ENCODE peak calls at places on chromosomes 5 and 9, in five cellular contexts. One of them, this sample, is unnamed.

GRCh38 chr9:92507005-92507404 is 24.7 kb upstream of the ASPN start:
- DNase-seq in thoracic aorta: no peak
- DNase-seq in DND-41: no peak
- DNase-seq in MM.1S: no peak
- DNase-seq in psoas muscle: no peak
- DNase-seq in this sample: no peak

GRCh38 chr9:79129865-79130480 is 441.8 kb upstream of the TLE4 start:
- DNase-seq in MM.1S: peak
- DNase-seq in psoas muscle: peak
- DNase-seq in DND-41: peak
- DNase-seq in thoracic aorta: no peak
- DNase-seq in this sample: no peak

GRCh38 chr5:137078171-137078665 is 420.9 kb downstream of the SPOCK1 start:
- DNase-seq in DND-41: no peak
- DNase-seq in thoracic aorta: no peak
- DNase-seq in MM.1S: no peak
- DNase-seq in psoas muscle: no peak
- DNase-seq in this sample: no peak

GRCh38 chr9:92151691-92152393 is 36.6 kb upstream of the SPTLC1 start:
- DNase-seq in thoracic aorta: no peak
- DNase-seq in MM.1S: no peak
- DNase-seq in psoas muscle: no peak
- DNase-seq in DND-41: no peak
- DNase-seq in this sample: no peak

GRCh38 chr9:134760750-134761420 is 119.3 kb downstream of the COL5A1 start:
- DNase-seq in thoracic aorta: no peak
- DNase-seq in MM.1S: no peak
- DNase-seq in psoas muscle: no peak
- DNase-seq in DND-41: no peak
- DNase-seq in this sample: peak

GRCh38 chr5:58358436-58358835 is 101.5 kb downstream of the PLK2 start:
- DNase-seq in thoracic aorta: no peak
- DNase-seq in DND-41: no peak
- DNase-seq in MM.1S: no peak
- DNase-seq in psoas muscle: no peak
- DNase-seq in this sample: no peak

GRCh38 chr9:127463891-127464290 is 12.6 kb downstream of the LRSAM1 start:
- DNase-seq in thoracic aorta: no peak
- DNase-seq in DND-41: no peak
- DNase-seq in psoas muscle: no peak
- DNase-seq in MM.1S: no peak
- DNase-seq in this sample: no peak

GRCh38 chr5:154138701-154139100 is 51.8 kb upstream of the GALNT10 start:
- DNase-seq in psoas muscle: no peak
- DNase-seq in MM.1S: no peak
- DNase-seq in DND-41: no peak
- DNase-seq in thoracic aorta: no peak
- DNase-seq in this sample: no peak

GRCh38 chr5:79503794-79504495 is 10.0 kb downstream of the HOMER1 start:
- DNase-seq in DND-41: no peak
- DNase-seq in psoas muscle: no peak
- DNase-seq in thoracic aorta: no peak
- DNase-seq in MM.1S: no peak
- DNase-seq in this sample: no peak

GRCh38 chr9:113602126-113603119 is 138.9 kb downstream of the RGS3 start:
- DNase-seq in DND-41: peak
- DNase-seq in thoracic aorta: peak
- DNase-seq in MM.1S: no peak
- DNase-seq in psoas muscle: peak
- DNase-seq in this sample: no peak

GRCh38 chr9:20297646-20298084 is 324.6 kb downstream of the MLLT3 start:
- DNase-seq in psoas muscle: no peak
- DNase-seq in DND-41: no peak
- DNase-seq in MM.1S: no peak
- DNase-seq in thoracic aorta: no peak
- DNase-seq in this sample: no peak

GRCh38 chr9:34413229-34413852 is 36.6 kb upstream of the MYORG start:
- DNase-seq in DND-41: peak
- DNase-seq in psoas muscle: peak
- DNase-seq in MM.1S: peak
- DNase-seq in thoracic aorta: no peak
- DNase-seq in this sample: no peak

GRCh38 chr9:93712896-93713295 is 136.5 kb downstream of the PHF2 start:
- DNase-seq in psoas muscle: no peak
- DNase-seq in thoracic aorta: no peak
- DNase-seq in DND-41: no peak
- DNase-seq in MM.1S: no peak
- DNase-seq in this sample: no peak

GRCh38 chr5:176492431-176492830 is 44.2 kb downstream of the FAF2 start:
- DNase-seq in thoracic aorta: no peak
- DNase-seq in DND-41: no peak
- DNase-seq in MM.1S: no peak
- DNase-seq in psoas muscle: no peak
- DNase-seq in this sample: no peak

GRCh38 chr9:104860280-104860679 is 67.7 kb downstream of the ABCA1 start:
- DNase-seq in thoracic aorta: no peak
- DNase-seq in MM.1S: peak
- DNase-seq in DND-41: no peak
- DNase-seq in psoas muscle: no peak
- DNase-seq in this sample: no peak

GRCh38 chr5:62931081-62931480 is 352.5 kb downstream of the LRRC70 start:
- DNase-seq in DND-41: no peak
- DNase-seq in MM.1S: no peak
- DNase-seq in psoas muscle: no peak
- DNase-seq in thoracic aorta: no peak
- DNase-seq in this sample: no peak

GRCh38 chr5:176409765-176410164 is 6.6 kb downstream of the CLTB start:
- DNase-seq in psoas muscle: no peak
- DNase-seq in thoracic aorta: no peak
- DNase-seq in DND-41: no peak
- DNase-seq in MM.1S: no peak
- DNase-seq in this sample: no peak

GRCh38 chr5:170327802-170328201 is 30.2 kb upstream of the LCP2 start:
- DNase-seq in MM.1S: no peak
- DNase-seq in psoas muscle: no peak
- DNase-seq in DND-41: no peak
- DNase-seq in thoracic aorta: no peak
- DNase-seq in this sample: no peak

GRCh38 chr5:97751556-97751955 is 568.5 kb upstream of the RIOK2 start:
- DNase-seq in MM.1S: no peak
- DNase-seq in DND-41: no peak
- DNase-seq in psoas muscle: no peak
- DNase-seq in thoracic aorta: no peak
- DNase-seq in this sample: no peak

GRCh38 chr5:56011835-56012234 is 17.1 kb upstream of the IL6ST start:
- DNase-seq in thoracic aorta: no peak
- DNase-seq in psoas muscle: no peak
- DNase-seq in MM.1S: no peak
- DNase-seq in DND-41: no peak
- DNase-seq in this sample: no peak

GRCh38 chr9:79567671-79568098 is 4.1 kb upstream of the TLE4 start:
- DNase-seq in MM.1S: no peak
- DNase-seq in thoracic aorta: no peak
- DNase-seq in psoas muscle: no peak
- DNase-seq in DND-41: no peak
- DNase-seq in this sample: no peak

GRCh38 chr5:178212241-178213002 is 8.1 kb downstream of the HNRNPAB start:
- DNase-seq in MM.1S: no peak
- DNase-seq in thoracic aorta: no peak
- DNase-seq in psoas muscle: no peak
- DNase-seq in DND-41: no peak
- DNase-seq in this sample: no peak

GRCh38 chr9:121759996-121760395 is 108.6 kb downstream of the DAB2IP start:
- DNase-seq in DND-41: no peak
- DNase-seq in psoas muscle: no peak
- DNase-seq in thoracic aorta: no peak
- DNase-seq in MM.1S: no peak
- DNase-seq in this sample: no peak

GRCh38 chr9:121760571-121760970 is 109.1 kb downstream of the DAB2IP start:
- DNase-seq in MM.1S: no peak
- DNase-seq in psoas muscle: no peak
- DNase-seq in DND-41: no peak
- DNase-seq in thoracic aorta: no peak
- DNase-seq in this sample: no peak

GRCh38 chr9:121756477-121757285 is 105.2 kb downstream of the DAB2IP start:
- DNase-seq in psoas muscle: no peak
- DNase-seq in DND-41: no peak
- DNase-seq in thoracic aorta: no peak
- DNase-seq in MM.1S: no peak
- DNase-seq in this sample: no peak

GRCh38 chr9:121757286-121757595 is 105.8 kb downstream of the DAB2IP start:
- DNase-seq in psoas muscle: no peak
- DNase-seq in thoracic aorta: no peak
- DNase-seq in DND-41: no peak
- DNase-seq in MM.1S: no peak
- DNase-seq in this sample: no peak

GRCh38 chr9:121758693-121759092 is 107.3 kb downstream of the DAB2IP start:
- DNase-seq in MM.1S: no peak
- DNase-seq in DND-41: no peak
- DNase-seq in thoracic aorta: no peak
- DNase-seq in psoas muscle: no peak
- DNase-seq in this sample: no peak
- H3K4me3 ChIP-seq in MM.1S: no peak
- H3K4me3 ChIP-seq in DND-41: no peak
- H3K4me3 ChIP-seq in thoracic aorta: no peak
- H3K4me3 ChIP-seq in psoas muscle: no peak
- H3K4me3 ChIP-seq in this sample: no peak

DNA sequence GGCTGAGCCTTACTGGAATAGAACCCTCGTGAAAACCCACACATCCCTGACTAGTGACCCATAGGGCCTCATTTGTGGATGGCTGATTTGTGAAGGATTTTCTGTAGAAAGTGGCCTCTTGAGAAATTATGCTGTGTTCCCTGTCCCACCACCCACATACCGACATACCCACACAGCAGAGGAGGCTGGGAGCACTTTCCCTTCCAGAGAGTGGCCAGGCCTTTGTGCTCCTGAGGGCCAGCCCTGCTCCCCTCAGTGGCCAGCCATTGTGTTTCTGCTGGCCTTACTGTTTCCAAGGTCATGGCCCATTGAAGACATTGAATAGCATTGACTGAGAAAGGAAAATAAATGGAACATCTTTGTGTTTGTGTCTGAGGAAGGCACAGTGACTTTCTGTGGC is 29.6 kb downstream of the IL9 start:
- DNase-seq in psoas muscle: no peak
- DNase-seq in thoracic aorta: no peak
- DNase-seq in MM.1S: no peak
- DNase-seq in DND-41: no peak
- DNase-seq in this sample: no peak
- TF ChIP-seq CTCF in psoas muscle: no peak
- TF ChIP-seq CTCF in thoracic aorta: no peak
- TF ChIP-seq CTCF in MM.1S: no peak
- TF ChIP-seq CTCF in DND-41: no peak
- TF ChIP-seq CTCF in this sample: no peak

GRCh38 chr5:74851684-74852353 is 14.4 kb downstream of the FAM169A start:
- DNase-seq in thoracic aorta: no peak
- DNase-seq in DND-41: no peak
- DNase-seq in MM.1S: peak
- DNase-seq in psoas muscle: no peak
- DNase-seq in this sample: no peak
- H3K4me3 ChIP-seq in thoracic aorta: peak
- H3K4me3 ChIP-seq in DND-41: no peak
- H3K4me3 ChIP-seq in MM.1S: peak
- H3K4me3 ChIP-seq in psoas muscle: no peak
- H3K4me3 ChIP-seq in this sample: no peak

DNA sequence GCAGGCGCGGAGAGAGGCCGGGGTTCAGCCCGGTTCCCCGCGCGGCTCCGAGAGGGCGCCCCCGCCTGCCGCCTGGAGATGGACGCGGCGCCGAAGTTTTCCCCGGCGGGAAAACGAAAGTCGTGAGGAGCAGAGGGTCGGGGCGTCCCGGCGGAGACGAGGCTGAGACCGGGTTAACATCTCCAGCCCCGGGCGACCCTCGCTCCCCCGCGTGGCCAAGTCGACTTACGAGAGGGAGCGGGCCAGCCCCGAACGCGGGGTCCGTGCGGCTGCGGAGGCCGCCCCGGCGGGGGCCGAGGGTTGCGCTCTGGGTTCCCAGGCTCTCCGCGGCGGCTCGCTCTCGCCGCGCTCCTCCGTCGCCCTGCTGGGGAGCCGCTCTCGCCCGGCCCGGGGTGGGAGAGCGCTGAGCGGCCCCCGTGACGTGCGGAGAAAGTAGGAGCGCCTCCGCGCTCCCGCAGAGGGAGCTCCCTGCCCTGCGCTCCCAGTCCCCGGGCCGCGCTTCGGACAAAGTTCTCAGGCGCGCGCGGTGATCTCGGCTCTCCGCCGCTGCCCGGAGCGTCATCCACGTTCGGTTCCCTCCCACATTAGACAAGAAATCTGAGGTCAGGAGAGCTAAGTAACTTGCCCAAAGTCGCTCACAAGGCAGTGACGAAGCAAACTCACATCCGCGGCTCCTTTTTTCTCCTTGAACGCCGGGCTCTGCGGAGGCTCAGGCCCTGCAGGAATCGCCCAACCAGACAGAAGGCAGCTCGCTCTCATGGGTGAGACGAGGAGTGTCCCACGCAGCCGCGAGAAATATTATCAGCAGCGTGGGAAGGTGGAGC is 1.1 kb upstream of the GCNT4 start:
- DNase-seq in psoas muscle: peak
- DNase-seq in thoracic aorta: no peak
- DNase-seq in DND-41: peak
- DNase-seq in MM.1S: peak
- DNase-seq in this sample: peak
- TF ChIP-seq CTCF in psoas muscle: peak
- TF ChIP-seq CTCF in thoracic aorta: no peak
- TF ChIP-seq CTCF in DND-41: peak
- TF ChIP-seq CTCF in MM.1S: no peak
- TF ChIP-seq CTCF in this sample: peak

DNA sequence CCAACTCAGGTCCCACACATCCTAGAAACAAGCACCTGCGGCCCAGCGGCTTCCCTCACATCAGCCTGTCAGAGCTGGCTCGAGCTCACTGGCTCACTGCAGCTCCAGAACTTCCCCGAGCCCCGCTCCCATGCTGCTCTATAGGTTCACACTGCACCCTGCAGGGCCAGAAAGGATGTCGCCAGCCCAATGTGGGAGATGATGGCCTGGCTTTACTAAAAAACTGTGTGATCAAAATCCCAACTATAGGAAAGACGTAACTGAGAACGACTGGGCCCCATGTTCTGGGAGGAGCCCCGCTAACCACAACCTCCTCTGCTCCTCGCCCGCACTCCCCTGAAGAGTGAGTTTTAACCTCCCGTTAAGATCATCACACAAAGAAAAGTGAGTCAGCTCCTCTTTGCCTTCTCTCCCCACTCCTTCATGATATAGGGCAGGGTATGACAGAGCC is 4.6 kb downstream of the SURF4 start:
- DNase-seq in DND-41: peak
- DNase-seq in thoracic aorta: no peak
- DNase-seq in MM.1S: no peak
- DNase-seq in psoas muscle: no peak
- DNase-seq in this sample: peak
- H3K4me3 ChIP-seq in DND-41: no peak
- H3K4me3 ChIP-seq in thoracic aorta: peak
- H3K4me3 ChIP-seq in MM.1S: no peak
- H3K4me3 ChIP-seq in psoas muscle: no peak
- H3K4me3 ChIP-seq in this sample: peak

GRCh38 chr9:99264070-99264469 is 42.0 kb downstream of the SEC61B start:
- DNase-seq in thoracic aorta: no peak
- DNase-seq in MM.1S: no peak
- DNase-seq in DND-41: peak
- DNase-seq in psoas muscle: no peak
- DNase-seq in this sample: no peak
- TF ChIP-seq CTCF in thoracic aorta: no peak
- TF ChIP-seq CTCF in MM.1S: peak
- TF ChIP-seq CTCF in DND-41: peak
- TF ChIP-seq CTCF in psoas muscle: no peak
- TF ChIP-seq CTCF in this sample: no peak

GRCh38 chr9:7879551-7880245 is 80.1 kb upstream of the DMAC1 start:
- DNase-seq in thoracic aorta: no peak
- DNase-seq in MM.1S: no peak
- DNase-seq in DND-41: peak
- DNase-seq in psoas muscle: no peak
- DNase-seq in this sample: peak
- H3K4me3 ChIP-seq in thoracic aorta: no peak
- H3K4me3 ChIP-seq in MM.1S: no peak
- H3K4me3 ChIP-seq in DND-41: no peak
- H3K4me3 ChIP-seq in psoas muscle: no peak
- H3K4me3 ChIP-seq in this sample: no peak